ENCODE peak calls at places on chromosomes 3 and 15, in six cellular contexts. V is transverse colon, L is neural progenitor cell, S is GM23248, A is caudate nucleus, H is iris pigment epithelial cell. G is an unnamed sample.

GRCh38 chr15:94086360-94086759 is 145.0 kb upstream of the MCTP2 start:
- DNase-seq in V (no peak), H (peak; percentile 34), L (no peak), S (peak; percentile 46), A (no peak), G (no peak)

GRCh38 chr3:52502001-52502400 is 6.9 kb downstream of the STAB1 start:
- DNase-seq in H (no peak), L (no peak), S (no peak), A (no peak), V (no peak), G (no peak)

GRCh38 chr3:72818915-72819314 is 29.3 kb downstream of the SHQ1 start:
- DNase-seq in H (peak; percentile 95), L (no peak), V (no peak), S (peak; percentile 91), A (no peak), G (no peak)

GRCh38 chr15:88419830-88420229 is 47.4 kb downstream of the MRPL46 start:
- DNase-seq in L (no peak), V (no peak), A (no peak), H (peak; percentile 19), S (peak; percentile 67), G (no peak)

GRCh38 chr3:56415672-56416071 is 52.6 kb downstream of the ERC2 start:
- DNase-seq in H (peak; percentile 7), L (no peak), A (no peak), S (peak; percentile 4), V (no peak), G (no peak)

GRCh38 chr3:137763594-137763938 is 549 bp upstream of the SOX14 start:
- DNase-seq in V (no peak), L (peak; percentile 45), S (peak; percentile 10), A (no peak), H (no peak), G (no peak)

GRCh38 chr3:111763968-111764367 is 95.1 kb upstream of the PHLDB2 start:
- DNase-seq in V (no peak), S (peak; percentile 86), A (no peak), L (no peak), H (peak; percentile 84), G (no peak)

GRCh38 chr15:101497484-101498034 is 8.1 kb upstream of the PCSK6 start:
- DNase-seq in A (no peak), H (no peak), L (no peak), V (peak; percentile 75), S (no peak), G (no peak)

GRCh38 chr15:90903733-90904536 is 833 bp downstream of the MAN2A2 start:
- DNase-seq in A (no peak), L (peak; percentile 58), S (no peak), V (peak; percentile 45), H (no peak), G (no peak)

GRCh38 chr15:101702077-101702476 is 22.2 kb downstream of the TARS3 start:
- DNase-seq in H (no peak), L (no peak), A (no peak), S (no peak), V (no peak), G (no peak)

GRCh38 chr15:22884344-22884743 is 45.9 kb downstream of the NIPA2 start:
- DNase-seq in V (no peak), L (peak; percentile 16), H (no peak), S (no peak), A (no peak), G (no peak)

GRCh38 chr3:46361408-46362283 is 7.7 kb downstream of the CCR2 start:
- DNase-seq in V (no peak), H (no peak), A (no peak), S (peak; percentile 58), L (no peak), G (no peak)

GRCh38 chr3:126259411-126260391 is 79.3 kb upstream of the ALDH1L1 start:
- DNase-seq in A (no peak), S (peak; percentile 60), H (peak; percentile 46), V (peak; percentile 46), L (peak; percentile 60), G (peak; percentile 84)

GRCh38 chr3:195921334-195921771 is 13.0 kb upstream of the TNK2 start:
- DNase-seq in A (no peak), H (peak; percentile 10), V (no peak), S (peak; percentile 22), L (no peak), G (no peak)

GRCh38 chr3:139672884-139673283 is 4.9 kb downstream of the NMNAT3 start:
- DNase-seq in S (no peak), V (no peak), A (no peak), H (no peak), L (no peak), G (no peak)

GRCh38 chr3:194134757-194135515 is 1.0 kb upstream of the HES1 start:
- DNase-seq in V (peak; percentile 93), A (peak; percentile 64), H (peak; percentile 98), L (peak; percentile 95), S (peak; percentile 98), G (peak; percentile 96)

GRCh38 chr3:153599685-153600084 is 437.7 kb downstream of the RAP2B start:
- DNase-seq in L (no peak), H (peak; percentile 94), A (no peak), S (peak; percentile 94), V (no peak), G (no peak)

GRCh38 chr3:184540777-184541681 is 20.6 kb upstream of the EPHB3 start:
- DNase-seq in A (no peak), V (peak; percentile 87), H (peak; percentile 39), S (peak; percentile 57), L (peak; percentile 85), G (peak; percentile 72)

GRCh38 chr3:160661660-160662059 is 15.3 kb upstream of the ARL14 start:
- DNase-seq in H (no peak), V (no peak), S (no peak), A (no peak), L (peak; percentile 73), G (no peak)

GRCh38 chr15:34760909-34761308 is 6.1 kb upstream of the GJD2 start:
- DNase-seq in L (no peak), H (no peak), V (no peak), A (no peak), S (no peak), G (no peak)

GRCh38 chr3:107689355-107689754 is 166.6 kb downstream of the BBX start:
- DNase-seq in H (peak; percentile 34), L (no peak), A (no peak), V (no peak), S (no peak), G (no peak)

GRCh38 chr3:6066397-6066796 is 794.5 kb upstream of the GRM7 start:
- DNase-seq in A (no peak), S (no peak), H (no peak), V (no peak), L (no peak), G (no peak)

GRCh38 chr3:27431116-27431515 is 53.1 kb downstream of the SLC4A7 start:
- DNase-seq in V (no peak), S (peak; percentile 98), H (peak; percentile 99), A (no peak), L (no peak), G (no peak)

GRCh38 chr15:96274698-96275097 is 55.8 kb upstream of the NR2F2 start:
- DNase-seq in S (peak; percentile 56), V (no peak), A (no peak), L (no peak), H (no peak), G (no peak)

GRCh38 chr3:175288616-175289015 is 429.5 kb downstream of the NAALADL2 start:
- DNase-seq in S (no peak), H (peak; percentile 82), V (no peak), A (no peak), L (no peak), G (no peak)

GRCh38 chr3:69855436-69856162 is 116.3 kb downstream of the MITF start:
- DNase-seq in V (no peak), L (no peak), A (no peak), H (peak; percentile 63), S (peak; percentile 71), G (no peak)

G was measured in coronary artery.